ENCODE peak calls at places on chromosome 1, in nine cellular contexts. Q is pancreas; J is sigmoid colon; Y is cardiac muscle cell; I is heart right ventricle; L is CD4-positive, alpha-beta T cell; P is brain microvascular endothelial cell; M is SJSA1; W is K562. Z is an unnamed sample. For H3K27me3, the result is how much of the 10 kb centered on the place peaks cover.

GRCh38 chr1:225458222-225458631 is 30.4 kb upstream of the LBR start:
- DNase-seq in W (no peak), J (peak), Y (no peak), L (no peak), Q (no peak), M (no peak), P (peak), I (no peak), Z (no peak)

GRCh38 chr1:106952766-106953165 is 103.7 kb upstream of the PRMT6 start:
- DNase-seq in L (no peak), J (no peak), P (no peak), W (no peak), M (no peak), I (no peak), Q (no peak), Y (no peak), Z (no peak)

GRCh38 chr1:85465099-85465790 is at the start of gene DDAH1:
- DNase-seq in M (no peak), J (peak), P (peak), I (peak), W (no peak), Y (peak), Q (peak), L (no peak), Z (peak)

GRCh38 chr1:241208910-241209414 is 148.0 kb downstream of the RGS7 start:
- DNase-seq in I (no peak), M (no peak), L (no peak), J (no peak), Y (no peak), W (no peak), Q (no peak), P (no peak), Z (no peak)

GRCh38 chr1:155139895-155140629 is at the start of gene DPM3:
- DNase-seq in P (peak), W (peak), Y (peak), Q (peak), J (peak), L (peak), I (peak), M (peak), Z (peak)

GRCh38 chr1:212401838-212402582 is 12.7 kb downstream of the PACC1 start:
- DNase-seq in M (peak), P (no peak), J (no peak), I (no peak), Q (no peak), Y (no peak), W (no peak), L (no peak), Z (peak)

GRCh38 chr1:201216395-201217085 is 25.9 kb downstream of the IGFN1 start:
- DNase-seq in P (no peak), Y (no peak), Q (no peak), W (peak), J (no peak), I (no peak), L (no peak), M (peak), Z (no peak)

GRCh38 chr1:32500387-32501209 is 35.7 kb downstream of the ZBTB8B start:
- DNase-seq in M (peak), Q (peak), L (no peak), J (peak), I (peak), P (no peak), Y (peak), W (peak), Z (peak)

GRCh38 chr1:153567621-153568366 is 2.1 kb upstream of the S100A2 start:
- DNase-seq in J (no peak), I (no peak), W (no peak), L (no peak), P (no peak), M (no peak), Y (no peak), Q (no peak), Z (peak)

GRCh38 chr1:154295408-154296235 is 23.2 kb downstream of the HAX1 start:
- DNase-seq in W (peak), L (no peak), I (no peak), J (no peak), M (no peak), Q (no peak), Y (no peak), P (no peak), Z (no peak)

GRCh38 chr1:157781048-157781447 is 4.1 kb upstream of the FCRL2 start:
- DNase-seq in I (no peak), Y (no peak), L (no peak), W (no peak), M (no peak), P (no peak), J (no peak), Q (no peak), Z (no peak)

GRCh38 chr1:159204791-159205141 is at the start of gene ACKR1:
- DNase-seq in W (peak), P (no peak), Y (no peak), Q (no peak), M (no peak), L (no peak), I (no peak), J (no peak), Z (no peak)

GRCh38 chr1:161201828-161202712 is at the start of gene NDUFS2:
- DNase-seq in J (peak), P (peak), Q (peak), Y (peak), W (peak), M (peak), I (peak), L (peak), Z (peak)

GRCh38 chr1:119739150-119739549 is 27.4 kb downstream of the PHGDH start:
- DNase-seq in Q (no peak), L (no peak), W (no peak), M (no peak), I (no peak), J (no peak), P (no peak), Y (no peak), Z (no peak)

GRCh38 chr1:86938855-86939254 is 24.4 kb downstream of the HS2ST1 start:
- DNase-seq in P (no peak), M (no peak), L (no peak), J (no peak), Q (no peak), I (no peak), Y (no peak), W (no peak), Z (no peak)

GRCh38 chr1:41432481-41433280 is 51.8 kb downstream of the EDN2 start:
- DNase-seq in W (peak), Y (peak), M (peak), L (peak), J (peak), I (peak), Q (peak), P (peak), Z (peak)

GRCh38 chr1:100860397-100860991 is 34.1 kb downstream of the EXTL2 start:
- DNase-seq in I (no peak), P (peak), J (no peak), Y (peak), L (no peak), M (no peak), Q (no peak), W (no peak), Z (peak)

GRCh38 chr1:107430540-107431228 is 289.8 kb downstream of the NTNG1 start:
- DNase-seq in M (no peak), Q (no peak), L (no peak), P (peak), I (no peak), Y (peak), J (no peak), W (peak), Z (peak)

GRCh38 chr1:48683878-48684277 is 92.8 kb downstream of the BEND5 start:
- DNase-seq in Y (no peak), L (no peak), P (no peak), I (no peak), W (no peak), M (no peak), J (no peak), Q (no peak), Z (no peak)

GRCh38 chr1:198157847-198158765 is 1.3 kb downstream of the NEK7 start:
- DNase-seq in W (no peak), Y (no peak), M (no peak), J (no peak), Q (no peak), I (no peak), P (peak), L (no peak), Z (peak)

GRCh38 chr1:174077755-174078490 is 55.8 kb upstream of the RC3H1 start:
- DNase-seq in P (no peak), M (no peak), Q (no peak), J (no peak), L (no peak), W (no peak), Y (peak), I (no peak), Z (no peak)

GRCh38 chr1:181347495-181348390 is 135.6 kb upstream of the CACNA1E start:
- DNase-seq in J (no peak), W (no peak), L (no peak), Q (no peak), Y (no peak), I (no peak), P (no peak), M (no peak), Z (no peak)

GRCh38 chr1:16367258-16367967 is 371 bp downstream of the SZRD1 start:
- DNase-seq in J (peak), M (peak), L (peak), Y (peak), P (peak), W (peak), I (peak), Q (no peak), Z (peak)

GRCh38 chr1:3543076-3544049 is 67.9 kb downstream of the MEGF6 start:
- DNase-seq in W (no peak), L (no peak), M (peak), Y (no peak), P (peak), I (no peak), Q (no peak), J (peak), Z (no peak)

GRCh38 chr1:8463144-8463927 is 145.4 kb downstream of the SLC45A1 start:
- DNase-seq in P (peak), J (no peak), W (no peak), Q (no peak), I (no peak), Y (peak), M (no peak), L (no peak), Z (peak)

GRCh38 chr1:27538793-27539192 is 48.8 kb upstream of the WASF2 start:
- DNase-seq in Q (no peak), J (peak), W (no peak), L (no peak), M (peak), P (peak), Y (no peak), I (no peak), Z (no peak)

GRCh38 chr1:167297222-167298214 is 76.8 kb downstream of the POU2F1 start:
- DNase-seq in Q (no peak), M (no peak), J (no peak), W (no peak), L (no peak), P (no peak), I (no peak), Y (no peak), Z (no peak)

GRCh38 chr1:68383092-68383491 is 66.7 kb downstream of the RPE65 start:
- DNase-seq in J (no peak), P (no peak), M (no peak), L (no peak), I (no peak), W (no peak), Q (no peak), Y (no peak), Z (no peak)

GRCh38 chr1:68379085-68379478 is 70.7 kb downstream of the RPE65 start:
- DNase-seq in I (no peak), M (no peak), Y (no peak), P (no peak), L (no peak), Q (no peak), J (no peak), W (no peak), Z (peak)

GRCh38 chr1:68384321-68384813 is 65.4 kb downstream of the RPE65 start:
- DNase-seq in J (no peak), M (peak), I (no peak), L (no peak), Q (no peak), P (peak), Y (no peak), W (no peak), Z (peak)

DNA sequence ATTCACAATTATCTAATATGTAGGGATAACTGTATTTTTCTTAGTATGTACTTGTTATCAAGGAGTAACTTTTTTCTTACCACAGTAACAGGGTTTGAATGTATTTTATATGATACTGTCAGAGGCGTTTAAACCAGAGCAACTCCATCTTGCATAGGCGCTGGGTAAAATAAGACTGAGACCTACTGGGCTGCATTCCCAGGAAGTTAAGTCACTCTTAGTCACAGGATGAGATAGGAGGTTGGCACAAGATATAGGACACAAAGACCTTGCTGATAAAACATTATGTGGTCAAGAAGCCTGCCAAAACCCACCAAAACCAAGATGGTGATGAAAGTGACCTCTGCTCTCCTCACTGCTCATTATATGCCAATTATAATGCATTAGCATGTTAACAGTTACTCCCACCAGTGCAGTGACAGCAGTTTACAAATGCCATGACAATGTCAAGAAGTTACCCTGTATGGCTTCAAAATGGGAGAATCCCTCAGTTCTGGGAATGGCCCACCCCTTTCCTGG is 64.8 kb downstream of the RPE65 start:
- DNase-seq in P (peak), Q (no peak), Y (no peak), M (no peak), I (no peak), W (no peak), J (no peak), L (no peak), Z (peak)
- H3K27ac ChIP-seq in P (peak), Q (peak), Y (no peak), M (peak), I (peak), W (no peak), J (peak), L (no peak), Z (peak)

GRCh38 chr1:10973552-10973951 is 38.9 kb upstream of the TARDBP start:
- DNase-seq in Y (no peak), Q (no peak), M (no peak), W (no peak), P (no peak), J (peak), I (peak), L (no peak), Z (peak)
- H3K27me3 ChIP-seq in Y (under half), Q (under half), M (under half), W (under half), P (under half), J (under half), I (under half), L (under half), Z (under half)

DNA sequence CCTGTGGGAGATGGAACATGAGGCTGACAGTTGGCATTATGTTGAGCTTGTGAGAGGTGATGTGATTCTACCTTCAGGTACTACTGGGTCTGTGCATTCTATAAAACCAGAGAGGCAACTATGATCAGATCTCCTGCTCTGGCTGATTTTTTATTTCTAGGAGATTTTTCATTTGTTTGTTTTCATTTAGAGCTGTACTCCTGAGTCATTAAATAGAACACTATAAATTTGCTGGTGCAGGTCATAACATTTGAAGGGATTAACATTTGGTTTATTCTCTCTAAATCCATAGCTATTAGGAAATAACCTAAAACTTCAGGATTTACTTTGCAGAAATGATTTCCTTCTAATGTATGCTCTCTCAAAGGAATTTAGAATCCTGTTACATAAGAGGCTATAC is 42.9 kb downstream of the MAGI3 start:
- DNase-seq in P (no peak), W (no peak), L (no peak), Q (no peak), I (no peak), Y (no peak), J (no peak), M (no peak), Z (no peak)
- H3K27ac ChIP-seq in P (no peak), W (no peak), L (no peak), Q (no peak), I (no peak), Y (no peak), J (no peak), M (no peak), Z (no peak)

DNA sequence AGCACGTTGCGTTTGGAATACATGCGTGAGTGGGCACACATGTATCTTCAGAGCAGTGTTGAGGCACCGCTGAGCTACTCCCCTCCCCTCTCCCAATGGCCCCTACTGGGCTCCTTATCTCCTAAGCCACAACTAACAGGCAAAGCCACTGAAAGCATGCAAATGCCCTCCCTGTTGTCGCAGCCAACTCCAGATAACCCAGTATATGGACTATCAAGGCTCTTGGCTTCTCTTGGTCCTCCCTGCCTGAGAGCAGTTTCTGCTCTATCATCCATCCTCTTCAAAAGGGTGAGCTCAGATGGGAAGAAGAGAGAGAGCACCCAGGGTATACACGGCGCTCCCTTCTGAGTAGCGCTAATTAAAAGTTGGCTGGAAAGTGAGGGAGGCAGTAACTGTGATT is 58.5 kb upstream of the CNTN2 start:
- DNase-seq in W (peak), Q (no peak), M (no peak), L (no peak), P (no peak), Y (no peak), J (no peak), I (no peak), Z (no peak)
- H3K27me3 ChIP-seq in W (half or more), Q (under half), M (under half), L (under half), P (under half), Y (under half), J (under half), I (under half), Z (under half)

DNA sequence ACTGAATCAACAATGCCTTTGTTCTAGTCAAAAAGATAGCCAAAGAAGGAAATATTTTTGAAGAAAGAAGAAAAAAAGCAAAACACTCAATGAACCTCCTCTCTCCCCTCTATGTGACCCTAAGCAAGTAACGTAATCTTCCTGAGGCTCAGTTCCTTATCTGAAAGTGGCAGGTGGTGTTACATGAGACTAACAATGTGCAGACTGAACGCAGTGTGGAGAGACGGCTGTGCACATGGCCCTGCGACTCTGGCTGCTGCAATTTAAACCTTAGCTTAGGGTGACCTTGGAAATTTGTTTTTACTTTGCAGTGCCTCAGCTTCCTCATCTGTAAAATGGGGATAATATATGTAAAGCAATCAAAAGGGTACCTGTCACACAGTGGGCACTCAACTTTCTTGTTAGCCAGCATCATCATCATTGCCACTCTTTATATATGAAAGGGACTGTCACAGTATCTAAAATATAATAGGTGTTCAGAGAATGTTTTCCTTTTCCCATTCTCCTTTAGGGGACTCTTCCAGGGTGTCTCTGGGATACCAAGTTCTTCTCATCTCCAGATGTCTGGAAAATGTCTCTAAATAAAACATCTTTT is 100.1 kb upstream of the JUN start:
- DNase-seq in P (no peak), Y (peak), W (peak), M (no peak), I (no peak), L (no peak), J (no peak), Q (no peak), Z (no peak)
- H3K27ac ChIP-seq in P (peak), Y (peak), W (peak), M (peak), I (peak), L (no peak), J (peak), Q (peak), Z (no peak)

GRCh38 chr1:245412301-245412700 is 257.5 kb downstream of the KIF26B start:
- DNase-seq in Y (no peak), I (no peak), L (no peak), Q (no peak), M (no peak), J (no peak), P (no peak), W (no peak), Z (no peak)

GRCh38 chr1:245420926-245421325 is 266.1 kb downstream of the KIF26B start:
- DNase-seq in L (no peak), M (no peak), Y (no peak), I (no peak), P (no peak), Q (no peak), J (no peak), W (no peak), Z (no peak)

GRCh38 chr1:245418029-245418428 is 263.2 kb downstream of the KIF26B start:
- DNase-seq in L (no peak), I (no peak), Q (no peak), W (no peak), M (no peak), P (no peak), J (no peak), Y (no peak), Z (no peak)

GRCh38 chr1:245419572-245419971 is 264.8 kb downstream of the KIF26B start:
- DNase-seq in I (no peak), Q (no peak), L (no peak), J (no peak), W (no peak), M (no peak), Y (no peak), P (no peak), Z (no peak)

GRCh38 chr1:245416771-245417170 is 262.0 kb downstream of the KIF26B start:
- DNase-seq in I (no peak), Q (no peak), P (no peak), J (no peak), Y (no peak), M (no peak), L (no peak), W (no peak), Z (no peak)
- H3K27me3 ChIP-seq in I (under half), Q (under half), P (under half), J (under half), Y (under half), M (under half), L (under half), W (half or more), Z (half or more)